ENCODE peak calls at places on chromosome 19, in seven cellular contexts. O is heart right ventricle, P is right lobe of liver, W is adrenal gland, A is MM.1S, S is left lung, T is transverse colon. B is an unnamed sample.
A peak's percentile ranks its signal among the peaks of the same experiment; 100 is the strongest.

GRCh38 chr19:8361921-8362793 is 1.8 kb upstream of the ANGPTL4 start:
- DNase-seq in T (peak; percentile 93), P (peak; percentile 97), W (peak; percentile 96), O (peak; percentile 93), A (peak; percentile 15), S (peak; percentile 92), B (peak; percentile 93)

GRCh38 chr19:28242317-28242927 is 970.5 kb downstream of the UQCRFS1 start:
- DNase-seq in W (peak; percentile 16), A (peak; percentile 59), T (peak; percentile 8), P (no peak), S (no peak), O (no peak), B (no peak)

GRCh38 chr19:42634409-42635232 is 39.9 kb upstream of the CEACAM8 start:
- DNase-seq in A (peak; percentile 49), T (peak; percentile 12), P (no peak), W (no peak), O (no peak), S (no peak), B (no peak)

GRCh38 chr19:33399745-33400681 is 26.5 kb downstream of the CEBPG start:
- DNase-seq in S (peak; percentile 20), T (peak; percentile 0), P (peak; percentile 91), W (no peak), A (no peak), O (no peak), B (peak; percentile 45)

GRCh38 chr19:45154064-45154827 is 6.5 kb downstream of the NKPD1 start:
- DNase-seq in O (no peak), T (no peak), S (no peak), A (no peak), P (no peak), W (peak; percentile 66), B (no peak)

GRCh38 chr19:23440791-23441190 is 45.5 kb upstream of the ZNF91 start:
- DNase-seq in W (no peak), S (no peak), O (no peak), A (peak; percentile 12), T (no peak), P (no peak), B (no peak)

GRCh38 chr19:54021932-54022331 is 30.5 kb downstream of the CACNG6 start:
- DNase-seq in P (no peak), A (no peak), T (no peak), O (no peak), W (no peak), S (no peak), B (no peak)

GRCh38 chr19:48754950-48755645 is at the start of gene FGF21:
- DNase-seq in P (no peak), O (no peak), S (no peak), W (no peak), A (no peak), T (no peak), B (no peak)

GRCh38 chr19:34732548-34733255 is 1.3 kb upstream of the ZNF181 start:
- DNase-seq in P (no peak), S (no peak), A (no peak), T (peak; percentile 12), O (peak; percentile 11), W (peak; percentile 20), B (no peak)

GRCh38 chr19:15101479-15102082 is 5.6 kb upstream of the SYDE1 start:
- DNase-seq in W (no peak), T (peak; percentile 52), A (peak; percentile 36), O (no peak), P (no peak), S (no peak), B (no peak)

GRCh38 chr19:3302755-3303154 is 63.6 kb upstream of the NFIC start:
- DNase-seq in O (no peak), S (no peak), W (no peak), P (no peak), A (no peak), T (no peak), B (no peak)

GRCh38 chr19:39850892-39851291 is 4.7 kb upstream of the FBL start:
- DNase-seq in S (no peak), O (no peak), P (no peak), T (no peak), W (no peak), A (no peak), B (no peak)

GRCh38 chr19:33231511-33231910 is 5.9 kb upstream of the SLC7A10 start:
- DNase-seq in O (no peak), P (no peak), W (no peak), S (no peak), A (no peak), T (no peak), B (no peak)

GRCh38 chr19:1481893-1482360 is 2.9 kb upstream of the C19orf25 start:
- DNase-seq in S (no peak), P (peak; percentile 53), O (no peak), A (no peak), T (no peak), W (no peak), B (peak; percentile 48)

GRCh38 chr19:39969681-39970423 is 1.1 kb upstream of the PSMC4 start:
- DNase-seq in T (no peak), A (no peak), P (no peak), W (no peak), S (no peak), O (no peak), B (no peak)

GRCh38 chr19:38890686-38891085 is 8.7 kb downstream of the SIRT2 start:
- DNase-seq in P (no peak), T (no peak), S (no peak), A (no peak), O (no peak), W (no peak), B (no peak)

GRCh38 chr19:49488863-49489537 is 1.6 kb downstream of the RPL13A start:
- DNase-seq in P (no peak), W (no peak), O (no peak), T (no peak), A (no peak), S (no peak), B (no peak)

GRCh38 chr19:45400192-45400591 is 4.7 kb downstream of the PPP1R13L start:
- DNase-seq in P (no peak), O (no peak), T (no peak), A (no peak), W (no peak), S (no peak), B (no peak)

GRCh38 chr19:29098863-29099481 is 114.0 kb downstream of the UQCRFS1 start:
- DNase-seq in T (peak; percentile 23), W (peak; percentile 84), P (no peak), O (peak; percentile 36), S (peak; percentile 54), A (no peak), B (peak; percentile 59)

GRCh38 chr19:5828661-5829566 is 10.6 kb downstream of the FUT6 start:
- DNase-seq in W (peak; percentile 42), A (no peak), P (peak; percentile 67), O (peak; percentile 54), T (peak; percentile 58), S (no peak), B (no peak)

GRCh38 chr19:46265217-46265828 is 31.5 kb upstream of the HIF3A start:
- DNase-seq in A (peak; percentile 66), S (no peak), P (no peak), T (peak; percentile 54), W (peak; percentile 71), O (no peak), B (no peak)

GRCh38 chr19:3231288-3231687 is 6.8 kb downstream of the CELF5 start:
- DNase-seq in A (no peak), W (no peak), S (no peak), P (no peak), T (no peak), O (no peak), B (no peak)

GRCh38 chr19:47564081-47564480 is 8.9 kb downstream of the ZNF541 start:
- DNase-seq in O (no peak), A (no peak), S (no peak), P (no peak), T (peak; percentile 63), W (no peak), B (no peak)

GRCh38 chr19:6238643-6239281 is 41.0 kb downstream of the MLLT1 start:
- DNase-seq in T (no peak), W (no peak), S (no peak), P (peak; percentile 52), O (peak; percentile 67), A (no peak), B (peak; percentile 50)

GRCh38 chr19:32744555-32745325 is 25.2 kb downstream of the TDRD12 start:
- DNase-seq in P (no peak), A (no peak), S (no peak), O (no peak), T (no peak), W (no peak), B (no peak)

DNA sequence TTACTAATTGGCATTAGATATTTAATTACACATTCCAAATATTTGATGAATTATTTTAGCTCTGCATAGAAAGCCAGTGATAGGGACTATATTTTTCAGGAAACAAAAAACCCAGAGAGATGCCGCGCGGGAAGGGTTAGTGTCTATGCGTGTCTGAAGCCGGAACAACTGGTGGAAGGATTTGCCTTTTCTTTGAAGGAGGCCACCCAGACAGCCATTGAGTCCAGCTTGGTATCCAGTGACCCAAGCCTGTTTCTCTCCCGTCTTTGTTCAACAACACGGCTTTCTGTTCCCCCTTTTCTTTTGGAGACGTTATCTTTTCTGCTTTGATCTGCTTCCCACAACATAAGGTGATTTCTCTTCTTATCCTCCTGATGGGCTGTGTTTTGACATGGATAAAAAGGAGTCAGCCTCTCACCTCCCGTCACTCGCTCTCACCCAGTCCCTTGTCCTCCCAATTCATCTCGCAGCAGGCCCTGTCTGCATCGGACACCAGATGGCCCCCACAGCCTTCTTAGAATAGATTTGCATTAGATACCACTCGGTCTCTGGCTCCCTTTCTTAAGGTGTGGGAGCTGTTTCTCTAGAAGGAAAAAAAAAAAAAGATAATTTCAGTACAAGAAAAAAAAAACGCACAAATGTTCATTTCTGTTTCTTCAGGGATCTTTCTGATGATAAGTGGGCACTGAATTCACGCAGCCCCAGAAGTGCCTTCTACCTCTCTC is 361.8 kb downstream of the ZNF536 start:
- DNase-seq in T (no peak), O (no peak), W (no peak), A (no peak), P (no peak), S (no peak), B (no peak)
- TF ChIP-seq CTCF in T (no peak), O (no peak), W (no peak), A (no peak), P (no peak), S (no peak), B (no peak)

DNA sequence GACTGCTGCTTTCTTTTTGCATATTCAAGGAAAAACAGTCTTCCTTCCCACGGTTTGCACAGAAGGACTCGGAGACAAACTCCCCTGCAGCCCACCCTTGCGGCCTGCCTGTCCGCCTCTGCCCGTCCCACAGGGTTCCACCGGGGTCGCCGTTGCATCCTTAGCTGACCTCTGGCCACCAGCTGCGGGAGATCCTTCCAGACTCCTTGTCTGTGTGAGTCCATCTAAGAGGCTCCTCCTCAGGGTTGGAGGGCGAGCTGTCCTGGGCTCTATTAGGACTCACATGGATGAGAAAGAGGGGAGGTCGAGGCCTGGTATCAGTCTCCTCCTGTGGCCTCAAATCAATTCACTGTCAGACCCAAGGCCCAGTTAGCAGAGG is 39.2 kb downstream of the KLF2 start:
- DNase-seq in O (no peak), P (no peak), A (no peak), S (no peak), T (no peak), W (no peak), B (no peak)
- H3K4me1 ChIP-seq in O (peaks cover 7% of the 10 kb centered on the region), P (peaks cover 20% of the 10 kb centered on the region), A (peaks cover 37% of the 10 kb centered on the region), S (peaks cover 85% of the 10 kb centered on the region), T (peaks cover 26% of the 10 kb centered on the region), W (peaks cover 2% of the 10 kb centered on the region), B (peaks cover 40% of the 10 kb centered on the region)

GRCh38 chr19:37227996-37228395 is 10.0 kb downstream of the ZNF383 start:
- DNase-seq in P (no peak), A (peak; percentile 15), S (no peak), T (no peak), O (no peak), W (no peak), B (no peak)
- TF ChIP-seq CTCF in P (no peak), A (peak; percentile 38), S (peak; percentile 34), T (no peak), O (no peak), W (peak; percentile 25), B (peak; percentile 48)

GRCh38 chr19:12792853-12793289 is 1.6 kb downstream of the JUNB start:
- DNase-seq in W (no peak), O (no peak), A (no peak), S (no peak), P (no peak), T (peak; percentile 57), B (no peak)
- H3K4me1 ChIP-seq in W (peaks cover 42% of the 10 kb centered on the region), O (peaks cover 54% of the 10 kb centered on the region), A (peaks cover 31% of the 10 kb centered on the region), S (peaks cover 52% of the 10 kb centered on the region), P (peaks cover 40% of the 10 kb centered on the region), T (peaks cover 45% of the 10 kb centered on the region), B (peaks cover 39% of the 10 kb centered on the region)

B was measured in lower lobe of right lung.